ENCODE peak calls at places on chromosome 2, in six cellular contexts. Y is Right ventricle myocardium inferior; U is MV-4-11; T is mesothelial cell of epicardium; G is GM23248; R is activated CD4-positive, alpha-beta T cell treated with anti-CD3 and anti-CD28 coated beads, Interleukin-2, amount 50 U/mL, for 1 hour. W is an unnamed sample.
A peak's percentile ranks its signal among the peaks of the same experiment; 100 is the strongest.

GRCh38 chr2:120893874-120894584 is 158.4 kb downstream of the GLI2 start:
- DNase-seq in Y (peak; percentile 67), U (no peak), T (no peak), G (no peak), R (no peak), W (no peak)

GRCh38 chr2:62663443-62663842 is 42.1 kb upstream of the EHBP1 start:
- DNase-seq in Y (no peak), U (no peak), T (no peak), G (peak; percentile 84), R (no peak), W (no peak)

GRCh38 chr2:33126973-33127372 is 180.2 kb downstream of the LTBP1 start:
- DNase-seq in Y (no peak), U (no peak), T (no peak), G (peak; percentile 85), R (no peak), W (no peak)

GRCh38 chr2:150271952-150272351 is 215.5 kb downstream of the RND3 start:
- DNase-seq in Y (no peak), U (no peak), T (no peak), G (peak; percentile 85), R (no peak), W (no peak)

GRCh38 chr2:132721938-132722337 is 51.9 kb upstream of the LYPD1 start:
- DNase-seq in Y (no peak), U (peak; percentile 15), T (no peak), G (no peak), R (no peak), W (no peak)

GRCh38 chr2:86704482-86704971 is 15.6 kb upstream of the RMND5A start:
- DNase-seq in Y (peak; percentile 64), U (no peak), T (no peak), G (peak; percentile 86), R (no peak), W (peak; percentile 70)

GRCh38 chr2:109703076-109703475 is 88.9 kb downstream of the SOWAHC start:
- DNase-seq in Y (no peak), U (no peak), T (no peak), G (peak; percentile 93), R (no peak), W (no peak)

GRCh38 chr2:235594041-235594440 is 100.2 kb downstream of the AGAP1 start:
- DNase-seq in Y (no peak), U (peak; percentile 28), T (no peak), G (peak; percentile 86), R (no peak), W (peak; percentile 80)

GRCh38 chr2:143975216-143975615 is 544.7 kb downstream of the ZEB2 start:
- DNase-seq in Y (no peak), U (no peak), T (no peak), G (no peak), R (no peak), W (no peak)

GRCh38 chr2:72934683-72935610 is 17.6 kb downstream of the EMX1 start:
- DNase-seq in Y (peak; percentile 21), U (peak; percentile 9), T (no peak), G (no peak), R (no peak), W (peak; percentile 73)

GRCh38 chr2:181106229-181106628 is 125.8 kb downstream of the UBE2E3 start:
- DNase-seq in Y (no peak), U (no peak), T (no peak), G (peak; percentile 48), R (no peak), W (no peak)

GRCh38 chr2:202690321-202690900 is 55.6 kb downstream of the FAM117B start:
- DNase-seq in Y (no peak), U (no peak), T (no peak), G (peak; percentile 7), R (no peak), W (no peak)

GRCh38 chr2:238653436-238654109 is 194.3 kb upstream of the TWIST2 start:
- DNase-seq in Y (no peak), U (no peak), T (peak; percentile 17), G (no peak), R (no peak), W (no peak)

GRCh38 chr2:200406379-200406778 is 99.9 kb downstream of the SPATS2L start:
- DNase-seq in Y (no peak), U (peak; percentile 41), T (no peak), G (peak; percentile 26), R (no peak), W (peak; percentile 38)

GRCh38 chr2:189285962-189286648 is 106.5 kb upstream of the COL5A2 start:
- DNase-seq in Y (no peak), U (no peak), T (no peak), G (peak; percentile 94), R (no peak), W (no peak)

GRCh38 chr2:240916571-240917008 is 10.5 kb downstream of the CROCC2 start:
- DNase-seq in Y (peak; percentile 81), U (no peak), T (peak; percentile 66), G (peak; percentile 97), R (no peak), W (no peak)

GRCh38 chr2:9250091-9250490 is 43.5 kb downstream of the ASAP2 start:
- DNase-seq in Y (no peak), U (no peak), T (no peak), G (no peak), R (no peak), W (no peak)

GRCh38 chr2:12227941-12228608 is 481.6 kb downstream of the LPIN1 start:
- DNase-seq in Y (no peak), U (no peak), T (no peak), G (peak; percentile 68), R (no peak), W (no peak)

GRCh38 chr2:236859896-236860295 is 225.8 kb upstream of the COPS8 start:
- DNase-seq in Y (no peak), U (peak; percentile 44), T (peak; percentile 19), G (no peak), R (no peak), W (no peak)

GRCh38 chr2:190514676-190515075 is 19.8 kb downstream of the NEMP2 start:
- DNase-seq in Y (no peak), U (no peak), T (no peak), G (peak; percentile 81), R (no peak), W (no peak)

GRCh38 chr2:180101846-180102245 is 94.7 kb upstream of the CWC22 start:
- DNase-seq in Y (no peak), U (no peak), T (no peak), G (peak; percentile 6), R (no peak), W (no peak)

GRCh38 chr2:191811807-191812602 is 34.9 kb downstream of the CAVIN2 start:
- DNase-seq in Y (no peak), U (peak; percentile 20), T (peak; percentile 74), G (peak; percentile 79), R (peak; percentile 16), W (peak; percentile 68)

GRCh38 chr2:54898451-54899226 is 151.6 kb downstream of the RTN4 start:
- DNase-seq in Y (no peak), U (no peak), T (no peak), G (no peak), R (no peak), W (no peak)

GRCh38 chr2:240236217-240237111 is 96.0 kb upstream of the OTOS start:
- DNase-seq in Y (peak; percentile 81), U (no peak), T (peak; percentile 34), G (no peak), R (no peak), W (no peak)

GRCh38 chr2:126887506-126887905 is 11.2 kb upstream of the TEX51 start:
- DNase-seq in Y (no peak), U (no peak), T (no peak), G (no peak), R (no peak), W (no peak)

GRCh38 chr2:127763776-127764175 is 47.2 kb downstream of the WDR33 start:
- DNase-seq in Y (no peak), U (no peak), T (no peak), G (peak; percentile 83), R (no peak), W (peak; percentile 55)

GRCh38 chr2:220104871-220105351 is 477.5 kb downstream of the SLC4A3 start:
- DNase-seq in Y (no peak), U (peak; percentile 11), T (no peak), G (peak; percentile 94), R (no peak), W (no peak)

GRCh38 chr2:12826781-12827180 is 110.0 kb downstream of the TRIB2 start:
- DNase-seq in Y (no peak), U (no peak), T (no peak), G (no peak), R (no peak), W (no peak)

GRCh38 chr2:20670315-20671035 is 3.5 kb downstream of the GDF7 start:
- DNase-seq in Y (no peak), U (no peak), T (no peak), G (peak; percentile 37), R (no peak), W (no peak)

GRCh38 chr2:10862330-10862729 is 49.4 kb upstream of the KCNF1 start:
- DNase-seq in Y (no peak), U (no peak), T (no peak), G (no peak), R (no peak), W (no peak)

GRCh38 chr2:23803275-23803964 is 123.5 kb downstream of the ATAD2B start:
- DNase-seq in Y (no peak), U (no peak), T (no peak), G (peak; percentile 85), R (no peak), W (no peak)

W was measured in HepG2.